ENCODE peak calls at places on chromosomes 1 and 21, in seven cellular contexts. Z is GM12892, Q is K562, T is GM12891, B is SK-N-SH, K is H1, S is GM12878. L is an unnamed sample.
A peak's percentile ranks its signal among the peaks of the same experiment; 100 is the strongest.

GRCh38 chr1:207822602-207823451 is 71.0 kb downstream of the CD46 start:
- DNase-seq in Z (peak; percentile 85), Q (peak; percentile 90), T (peak; percentile 90), B (peak; percentile 66), K (no peak), S (peak; percentile 96), L (no peak)

GRCh38 chr1:226405411-226405988 is 2.4 kb downstream of the PARP1 start:
- DNase-seq in Z (no peak), Q (no peak), T (no peak), B (no peak), K (no peak), S (no peak), L (no peak)

GRCh38 chr1:48019714-48020315 is 22.6 kb upstream of the TRABD2B start:
- DNase-seq in Z (no peak), Q (no peak), T (no peak), B (no peak), K (no peak), S (no peak), L (no peak)

GRCh38 chr1:98991127-98992003 is 13.3 kb downstream of the PLPPR5 start:
- DNase-seq in Z (no peak), Q (no peak), T (no peak), B (no peak), K (no peak), S (peak; percentile 1), L (peak; percentile 21)

GRCh38 chr1:190904091-190904695 is 426.5 kb upstream of the BRINP3 start:
- DNase-seq in Z (no peak), Q (no peak), T (no peak), B (no peak), K (no peak), S (no peak), L (no peak)

GRCh38 chr1:235054961-235055360 is 73.7 kb downstream of the TOMM20 start:
- DNase-seq in Z (no peak), Q (no peak), T (no peak), B (no peak), K (no peak), S (no peak), L (no peak)

GRCh38 chr1:155253208-155253607 is 2.1 kb downstream of the ENTREP3 start:
- DNase-seq in Z (no peak), Q (no peak), T (no peak), B (peak; percentile 46), K (no peak), S (no peak), L (no peak)

GRCh38 chr1:19182223-19182622 is 27.8 kb downstream of the UBR4 start:
- DNase-seq in Z (no peak), Q (no peak), T (no peak), B (no peak), K (no peak), S (no peak), L (no peak)

GRCh38 chr1:220927442-220927841 is 48.2 kb downstream of the HLX start:
- DNase-seq in Z (no peak), Q (no peak), T (no peak), B (no peak), K (no peak), S (no peak), L (no peak)

GRCh38 chr1:206555473-206555935 is 48.2 kb downstream of the RASSF5 start:
- DNase-seq in Z (no peak), Q (peak; percentile 79), T (no peak), B (no peak), K (no peak), S (no peak), L (no peak)

GRCh38 chr1:215710340-215710971 is 143.4 kb downstream of the KCTD3 start:
- DNase-seq in Z (peak; percentile 5), Q (peak; percentile 57), T (peak; percentile 21), B (peak; percentile 38), K (peak; percentile 13), S (no peak), L (peak; percentile 59)

GRCh38 chr21:41639766-41640165 is 127.1 kb downstream of the RIPK4 start:
- DNase-seq in Z (no peak), Q (no peak), T (no peak), B (no peak), K (no peak), S (no peak), L (no peak)

GRCh38 chr1:31297273-31298247 is 728 bp downstream of the ZCCHC17 start:
- DNase-seq in Z (no peak), Q (peak; percentile 37), T (no peak), B (peak; percentile 26), K (no peak), S (no peak), L (peak; percentile 2)

GRCh38 chr1:179126338-179127060 is 44.6 kb downstream of the TOR3A start:
- DNase-seq in Z (no peak), Q (no peak), T (no peak), B (no peak), K (no peak), S (no peak), L (no peak)

GRCh38 chr1:198893763-198894444 is 255.1 kb downstream of the PTPRC start:
- DNase-seq in Z (no peak), Q (no peak), T (no peak), B (no peak), K (no peak), S (no peak), L (no peak)

GRCh38 chr1:48469616-48470500 is 2.1 kb downstream of the SPATA6 start:
- DNase-seq in Z (no peak), Q (no peak), T (no peak), B (no peak), K (no peak), S (no peak), L (no peak)

GRCh38 chr1:12040457-12041051 is 21.3 kb downstream of the MIIP start:
- DNase-seq in Z (no peak), Q (peak; percentile 37), T (no peak), B (no peak), K (no peak), S (peak; percentile 79), L (no peak)

GRCh38 chr1:239733995-239734394 is 347.6 kb downstream of the CHRM3 start:
- DNase-seq in Z (no peak), Q (no peak), T (no peak), B (no peak), K (no peak), S (no peak), L (no peak)

GRCh38 chr1:50779811-50780210 is 180.3 kb downstream of the FAF1 start:
- DNase-seq in Z (no peak), Q (no peak), T (no peak), B (no peak), K (no peak), S (no peak), L (no peak)

GRCh38 chr1:94020764-94021579 is 100.0 kb downstream of the ABCA4 start:
- DNase-seq in Z (no peak), Q (no peak), T (no peak), B (no peak), K (no peak), S (no peak), L (no peak)
- TF ChIP-seq TAF1 in Z (no peak), Q (no peak), T (no peak), B (no peak), K (no peak), S (no peak), L (no peak)

DNA sequence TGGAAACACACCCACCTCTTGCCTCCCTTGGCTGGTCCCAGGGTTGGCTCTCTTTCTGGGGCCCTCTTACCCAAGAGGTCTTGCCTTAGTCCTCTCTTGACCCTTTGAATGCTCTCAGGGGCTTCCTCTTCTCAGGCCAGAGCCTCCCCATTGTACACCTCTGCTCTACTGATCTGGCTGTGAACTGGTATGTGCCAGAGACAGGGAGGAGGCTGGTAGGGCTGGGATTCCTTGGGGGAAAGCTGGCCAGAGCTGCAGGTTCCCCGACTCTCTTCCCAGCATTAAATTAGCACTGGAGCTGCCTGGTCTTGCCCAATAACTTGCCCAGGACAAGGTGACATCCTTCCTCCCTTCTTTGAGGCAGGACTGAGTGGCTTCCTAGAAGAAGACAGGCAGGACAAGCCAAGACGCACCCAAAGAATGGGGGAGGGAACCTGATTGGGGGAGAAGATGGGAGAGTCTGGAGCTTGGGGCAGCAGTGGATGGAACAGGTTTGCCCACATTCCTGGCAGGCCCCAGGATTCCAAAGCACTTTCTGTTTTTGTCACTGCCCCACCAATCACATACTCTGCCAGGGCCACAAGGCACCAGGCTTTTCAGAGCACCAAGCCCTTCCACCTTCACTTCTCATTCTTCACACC is 37.2 kb upstream of the CITED4 start:
- DNase-seq in Z (no peak), Q (no peak), T (no peak), B (no peak), K (no peak), S (no peak), L (no peak)
- TF ChIP-seq TAF1 in Z (no peak), Q (no peak), T (no peak), B (no peak), K (no peak), S (no peak), L (no peak)

DNA sequence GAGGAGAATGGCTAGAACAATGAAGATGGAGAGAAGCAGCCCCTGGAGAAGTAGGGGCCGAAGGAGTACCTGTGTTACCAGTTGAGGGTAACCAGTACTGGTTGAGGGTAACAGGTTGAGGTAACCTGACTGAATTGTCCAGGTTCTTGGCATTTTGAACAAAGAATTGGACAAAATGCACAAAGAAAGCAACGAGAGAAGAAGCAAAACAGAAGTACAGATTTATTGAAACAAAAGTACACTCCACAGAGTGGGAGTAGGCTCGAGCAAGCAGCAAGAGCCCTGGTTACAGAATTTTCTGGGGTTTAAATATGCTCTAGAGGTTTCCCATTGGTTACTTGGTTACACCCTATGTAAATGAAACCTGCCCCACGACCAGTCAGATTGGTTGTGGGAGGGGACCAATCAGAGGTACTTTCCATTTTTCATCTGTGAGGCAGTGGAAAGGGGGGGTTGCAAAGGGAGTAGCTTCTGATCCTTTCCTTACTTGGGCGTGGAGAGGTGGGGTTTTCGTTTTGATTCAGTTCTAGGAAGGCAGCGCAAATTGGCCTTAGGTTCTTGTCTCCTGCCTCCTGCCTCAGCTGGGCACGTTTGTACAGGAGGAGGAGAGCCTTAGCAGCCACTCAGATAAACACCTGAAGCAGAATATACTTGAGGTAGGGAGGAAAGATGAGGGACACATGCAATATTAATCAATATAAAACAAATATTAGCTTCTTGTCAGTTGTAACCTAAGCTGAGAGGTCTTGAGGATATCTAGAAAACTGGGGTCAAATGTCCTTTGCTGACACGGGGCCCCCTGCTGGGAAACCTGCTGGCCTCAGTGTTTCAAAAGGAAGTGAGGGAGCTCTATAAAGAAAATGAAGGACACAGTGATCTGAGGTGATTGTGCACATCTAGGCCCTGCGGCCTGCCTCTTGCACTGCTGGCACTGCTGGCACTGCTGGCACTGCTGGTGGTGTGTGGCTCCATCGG is 14.3 kb upstream of the LSM10 start:
- DNase-seq in Z (no peak), Q (peak; percentile 60), T (no peak), B (no peak), K (no peak), S (no peak), L (peak; percentile 17)
- TF ChIP-seq TAF1 in Z (no peak), Q (no peak), T (no peak), B (no peak), K (no peak), S (no peak), L (no peak)

DNA sequence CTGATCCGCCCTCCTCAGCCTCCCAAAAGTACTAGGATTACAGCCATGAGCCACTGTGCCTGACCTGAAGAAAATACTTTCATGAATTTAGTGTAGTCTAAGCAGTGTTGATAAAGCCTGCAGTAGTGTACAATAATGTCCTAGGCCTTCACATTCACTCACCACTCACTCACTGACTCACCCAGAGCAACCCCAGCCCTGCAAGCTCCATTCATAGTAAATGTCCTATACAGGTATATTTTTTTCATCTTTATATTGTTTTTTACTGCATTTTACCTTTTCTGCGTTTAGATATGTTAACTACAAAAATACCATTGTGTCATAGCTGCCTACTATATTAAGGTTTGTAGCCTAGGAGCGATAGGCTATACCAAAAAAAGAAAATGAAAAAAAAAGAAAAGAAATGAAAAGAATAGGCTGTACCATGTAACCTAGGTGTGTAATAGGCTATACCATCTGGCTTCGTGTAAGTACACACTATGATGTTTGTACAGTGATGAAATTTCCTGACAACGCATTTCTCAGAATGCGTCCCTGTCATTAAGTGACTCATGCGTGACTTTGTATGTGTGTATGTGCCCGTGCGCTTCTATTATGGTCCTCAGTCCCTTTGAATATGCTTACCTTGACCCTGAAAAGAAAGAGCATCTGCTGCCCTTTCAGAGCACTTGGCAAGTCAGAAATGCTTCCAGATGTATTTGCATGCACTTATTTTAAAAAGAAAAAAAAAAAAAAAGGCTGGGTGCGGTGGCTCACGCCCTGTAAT is 9.2 kb upstream of the SLAMF8 start:
- DNase-seq in Z (no peak), Q (no peak), T (no peak), B (no peak), K (no peak), S (no peak), L (peak; percentile 70)
- TF ChIP-seq TAF1 in Z (no peak), Q (no peak), T (no peak), B (no peak), K (no peak), S (no peak), L (no peak)

L was measured in HepG2.